ENCODE peak calls at places on chromosomes 16 and 17, in six cellular contexts. A is AG10803, T is fibroblast of the aortic adventitia, I is gastrocnemius medialis, O is omental fat pad, J is left ventricle myocardium inferior. X is an unnamed sample.

GRCh38 chr17:78817123-78817522 is 23.5 kb downstream of the USP36 start:
- DNase-seq in A (no peak), T (no peak), I (no peak), O (no peak), J (no peak), X (no peak)

GRCh38 chr16:22948058-22948602 is 134.2 kb downstream of the HS3ST2 start:
- DNase-seq in A (no peak), T (peak), I (no peak), O (no peak), J (no peak), X (peak)

GRCh38 chr16:85162478-85163277 is 50.4 kb upstream of the CIBAR2 start:
- DNase-seq in A (peak), T (peak), I (peak), O (no peak), J (peak), X (no peak)

GRCh38 chr16:24635900-24636610 is 93.4 kb upstream of the TNRC6A start:
- DNase-seq in A (peak), T (peak), I (peak), O (peak), J (peak), X (no peak)

GRCh38 chr17:74206332-74206818 is 2.9 kb downstream of the RPL38 start:
- DNase-seq in A (no peak), T (no peak), I (no peak), O (no peak), J (no peak), X (no peak)

GRCh38 chr16:14325921-14326401 is 254.8 kb downstream of the MRTFB start:
- DNase-seq in A (peak), T (peak), I (no peak), O (no peak), J (no peak), X (no peak)

GRCh38 chr17:9175700-9176467 is 154.6 kb downstream of the NTN1 start:
- DNase-seq in A (no peak), T (no peak), I (no peak), O (no peak), J (no peak), X (no peak)

GRCh38 chr16:11034481-11034931 is 90.1 kb downstream of the CLEC16A start:
- DNase-seq in A (peak), T (no peak), I (no peak), O (no peak), J (peak), X (no peak)

GRCh38 chr17:55162556-55162946 is 102.2 kb upstream of the HLF start:
- DNase-seq in A (no peak), T (no peak), I (no peak), O (no peak), J (no peak), X (no peak)

GRCh38 chr17:78704594-78704993 is 77.5 kb downstream of the CYTH1 start:
- DNase-seq in A (no peak), T (no peak), I (no peak), O (no peak), J (no peak), X (no peak)

GRCh38 chr16:4529085-4530060 is 9.2 kb downstream of the CDIP1 start:
- DNase-seq in A (no peak), T (peak), I (no peak), O (no peak), J (no peak), X (no peak)

GRCh38 chr17:4229627-4230026 is 34.2 kb downstream of the ANKFY1 start:
- DNase-seq in A (peak), T (peak), I (peak), O (peak), J (peak), X (no peak)

GRCh38 chr17:32882734-32883133 is 5.8 kb upstream of the MYO1D start:
- DNase-seq in A (peak), T (no peak), I (no peak), O (no peak), J (no peak), X (no peak)

GRCh38 chr17:34756670-34757021 is 177.3 kb downstream of the TMEM132E start:
- DNase-seq in A (no peak), T (no peak), I (no peak), O (no peak), J (no peak), X (no peak)

GRCh38 chr17:41453069-41453468 is 12.3 kb upstream of the KRT38 start:
- DNase-seq in A (no peak), T (no peak), I (no peak), O (no peak), J (no peak), X (no peak)

GRCh38 chr17:37060094-37060493 is 111.3 kb downstream of the AATF start:
- DNase-seq in A (no peak), T (no peak), I (no peak), O (no peak), J (no peak), X (no peak)

GRCh38 chr17:69672924-69673323 is 258.4 kb downstream of the MAP2K6 start:
- DNase-seq in A (peak), T (peak), I (no peak), O (no peak), J (no peak), X (no peak)

GRCh38 chr17:48610282-48611211 is at the start of gene HOXB7:
- DNase-seq in A (peak), T (peak), I (no peak), O (peak), J (peak), X (peak)

DNA sequence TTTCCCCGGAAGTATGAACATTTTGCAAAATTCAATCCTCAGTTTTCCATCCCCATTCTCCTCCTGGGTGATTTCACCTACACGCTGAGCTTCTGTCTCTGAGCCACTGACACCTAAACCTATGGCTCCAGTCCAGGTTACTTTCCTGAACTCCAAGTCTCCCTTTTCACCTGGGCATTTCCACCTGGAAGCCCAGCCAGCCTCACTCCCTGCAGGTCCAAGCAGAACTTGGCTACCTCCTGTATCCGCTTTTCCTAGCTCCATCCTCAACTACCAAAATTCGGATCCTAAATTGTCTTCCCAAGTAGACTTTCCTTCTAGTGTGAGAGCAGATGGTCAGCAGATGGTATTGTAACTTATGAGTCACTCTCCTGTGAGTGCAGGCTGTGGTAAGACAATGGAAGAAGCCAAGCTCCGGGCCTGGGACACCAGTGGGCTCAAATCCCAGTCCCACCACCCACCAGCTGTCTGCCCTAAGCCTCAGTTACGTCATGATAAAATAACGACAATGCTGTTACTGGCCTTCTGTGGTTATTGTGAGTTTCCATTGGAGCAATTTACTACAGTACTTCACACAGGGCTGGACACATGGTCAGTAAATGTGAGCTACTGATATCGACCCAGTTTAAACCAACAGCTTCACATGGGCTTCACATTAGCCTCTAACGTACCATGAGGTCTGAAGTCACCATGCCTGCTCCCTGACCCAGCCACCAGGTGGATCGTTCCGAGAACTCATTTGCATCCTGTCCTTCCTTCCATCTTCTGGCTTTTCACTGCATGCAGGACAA is 33.3 kb downstream of the PECAM1 start:
- DNase-seq in A (peak), T (peak), I (peak), O (no peak), J (peak), X (no peak)
- TF ChIP-seq CTCF in A (no peak), T (no peak), I (no peak), O (no peak), J (no peak), X (no peak)

GRCh38 chr16:88901718-88902337 is 35.4 kb upstream of the PABPN1L start:
- DNase-seq in A (no peak), T (no peak), I (no peak), O (no peak), J (no peak), X (no peak)
- TF ChIP-seq CTCF in A (no peak), T (no peak), I (no peak), O (no peak), J (no peak), X (no peak)

DNA sequence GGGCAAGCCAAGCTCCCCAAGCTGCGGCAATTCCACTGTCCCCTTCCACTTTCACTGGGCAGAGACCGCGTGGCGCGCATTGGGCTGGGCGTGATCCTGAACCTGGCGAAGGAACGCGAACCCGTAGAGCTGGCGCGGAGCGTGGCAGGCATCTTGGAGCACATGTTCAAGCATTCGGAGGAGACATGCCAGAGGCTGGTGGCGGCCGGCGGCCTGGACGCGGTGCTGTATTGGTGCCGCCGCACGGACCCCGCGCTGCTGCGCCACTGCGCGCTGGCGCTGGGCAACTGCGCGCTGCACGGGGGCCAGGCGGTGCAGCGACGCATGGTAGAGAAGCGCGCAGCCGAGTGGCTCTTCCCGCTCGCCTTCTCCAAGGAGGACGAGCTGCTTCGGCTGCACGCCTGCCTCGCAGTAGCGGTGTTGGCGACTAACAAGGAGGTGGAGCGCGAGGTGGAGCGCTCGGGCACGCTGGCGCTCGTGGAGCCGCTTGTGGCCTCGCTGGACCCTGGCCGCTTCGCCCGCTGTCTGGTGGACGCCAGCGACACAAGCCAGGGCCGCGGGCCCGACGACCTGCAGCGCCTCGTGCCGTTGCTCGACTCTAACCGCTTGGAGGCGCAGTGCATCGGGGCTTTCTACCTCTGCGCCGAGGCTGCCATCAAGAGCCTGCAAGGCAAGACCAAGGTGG is 9.8 kb downstream of the SARM1 start:
- DNase-seq in A (no peak), T (no peak), I (no peak), O (no peak), J (no peak), X (no peak)
- TF ChIP-seq CTCF in A (peak), T (no peak), I (no peak), O (no peak), J (peak), X (peak)

DNA sequence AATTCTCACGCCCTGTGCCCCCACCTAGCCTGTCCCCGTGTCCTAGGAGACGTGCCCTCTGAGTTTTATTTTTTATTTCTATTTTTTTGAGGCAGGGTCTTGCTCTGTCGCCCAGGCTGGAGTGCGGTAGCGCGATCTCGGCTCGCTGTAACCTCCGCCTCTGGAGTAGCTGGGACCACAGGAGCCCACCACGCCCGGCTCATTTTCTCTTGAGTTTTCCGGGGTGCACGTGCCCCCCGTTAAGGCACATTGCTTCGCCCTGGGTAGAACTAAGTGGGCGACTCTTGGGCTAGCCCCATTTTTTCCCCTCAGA is 655 bp upstream of the KLHDC4 start:
- DNase-seq in A (no peak), T (no peak), I (no peak), O (no peak), J (no peak), X (no peak)
- TF ChIP-seq CTCF in A (no peak), T (no peak), I (no peak), O (no peak), J (no peak), X (no peak)

GRCh38 chr16:2473999-2474876 is 689 bp upstream of the TBC1D24 start:
- DNase-seq in A (peak), T (no peak), I (no peak), O (no peak), J (peak), X (peak)
- TF ChIP-seq CTCF in A (peak), T (no peak), I (peak), O (no peak), J (peak), X (peak)

GRCh38 chr17:38910325-38910724 is 15.1 kb upstream of the LASP1NB start:
- DNase-seq in A (no peak), T (no peak), I (no peak), O (peak), J (no peak), X (no peak)

GRCh38 chr17:38908676-38909181 is 16.7 kb upstream of the LASP1NB start:
- DNase-seq in A (no peak), T (no peak), I (no peak), O (no peak), J (no peak), X (no peak)

GRCh38 chr17:38906429-38907172 is 18.8 kb upstream of the LASP1NB start:
- DNase-seq in A (no peak), T (no peak), I (no peak), O (no peak), J (peak), X (no peak)

GRCh38 chr17:38905375-38905774 is 20.0 kb upstream of the LASP1NB start:
- DNase-seq in A (no peak), T (no peak), I (no peak), O (no peak), J (no peak), X (no peak)

DNA sequence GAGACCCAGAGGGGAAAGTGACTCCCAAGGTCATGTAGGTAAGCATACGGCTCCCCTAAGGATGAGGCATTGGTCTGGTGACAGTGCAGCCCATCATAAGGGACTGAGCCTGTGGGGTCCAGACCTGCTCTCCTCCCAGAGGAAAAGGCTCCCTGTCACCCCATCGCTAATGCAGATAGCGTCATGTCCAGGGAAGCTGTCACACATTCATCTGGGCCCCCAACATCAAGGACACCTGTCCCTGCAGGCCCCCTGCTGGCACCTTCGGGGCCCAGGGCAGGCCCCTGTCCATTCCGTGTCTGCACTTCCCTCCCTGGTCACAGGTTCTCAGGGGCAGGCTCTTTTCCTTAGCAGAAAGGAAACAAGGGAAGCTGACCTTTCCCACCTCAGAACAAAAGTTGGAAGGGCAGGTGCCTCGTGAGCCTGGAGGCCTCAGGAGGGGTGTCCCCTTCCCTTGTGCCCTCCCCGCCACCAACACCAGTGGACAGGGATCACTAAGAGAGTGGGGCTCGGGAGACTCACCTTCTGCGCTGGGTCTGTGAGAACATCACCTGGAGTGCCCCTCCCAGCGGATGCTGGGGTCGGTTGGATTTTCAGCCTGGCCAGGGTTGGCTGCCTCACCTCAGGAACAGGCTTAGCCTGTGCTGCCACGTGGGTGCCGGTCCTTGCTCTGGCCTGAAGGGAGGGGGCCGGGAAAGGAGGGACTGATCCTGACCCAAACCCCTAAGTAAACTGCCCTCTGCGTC is 17.3 kb upstream of the LASP1NB start:
- DNase-seq in A (no peak), T (no peak), I (no peak), O (no peak), J (peak), X (no peak)
- TF ChIP-seq CTCF in A (no peak), T (no peak), I (no peak), O (no peak), J (no peak), X (no peak)

DNA sequence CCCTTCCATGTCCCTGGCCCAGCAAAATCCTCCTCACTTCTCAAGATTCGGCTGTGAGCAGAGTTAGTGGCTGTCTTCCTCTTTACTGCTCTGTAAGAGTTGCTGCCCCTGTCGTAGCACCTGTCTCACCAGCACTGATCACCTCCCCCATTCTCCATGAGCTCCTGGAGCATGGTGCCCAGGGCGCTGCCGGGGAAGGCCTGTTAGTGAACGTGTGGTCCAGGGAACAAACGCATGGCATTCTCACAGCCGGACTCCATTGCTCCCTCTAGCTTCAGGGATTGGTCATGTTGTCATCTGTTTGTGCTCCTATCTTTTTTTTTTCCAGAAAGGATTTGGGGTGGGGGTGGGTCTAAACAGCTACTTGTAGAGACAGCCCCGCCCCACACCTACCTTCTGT is 141.2 kb downstream of the CMIP start:
- DNase-seq in A (no peak), T (no peak), I (no peak), O (no peak), J (no peak), X (no peak)
- TF ChIP-seq CTCF in A (peak), T (peak), I (no peak), O (no peak), J (no peak), X (no peak)

DNA sequence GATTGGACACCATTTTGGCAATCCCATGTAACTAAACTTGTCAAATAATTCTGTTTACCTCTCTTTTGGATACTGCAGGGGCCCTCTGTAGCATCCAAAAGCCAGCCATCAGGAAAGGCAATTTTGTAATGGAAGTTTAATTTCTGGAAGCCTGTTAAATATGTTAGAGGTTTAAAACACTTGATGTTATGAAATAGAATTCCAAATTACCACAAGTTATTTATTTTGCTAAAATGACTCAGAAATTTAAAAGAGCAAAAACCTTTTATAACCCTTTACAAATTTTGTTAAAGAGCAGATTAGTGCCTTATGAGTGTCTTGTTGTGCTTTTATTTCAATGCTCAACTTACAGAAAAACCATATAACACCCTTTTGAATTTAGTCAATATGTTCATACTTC is 20.0 kb upstream of the TNFSF12 start:
- DNase-seq in A (no peak), T (no peak), I (no peak), O (no peak), J (no peak), X (no peak)
- TF ChIP-seq CTCF in A (no peak), T (no peak), I (no peak), O (no peak), J (no peak), X (no peak)

DNA sequence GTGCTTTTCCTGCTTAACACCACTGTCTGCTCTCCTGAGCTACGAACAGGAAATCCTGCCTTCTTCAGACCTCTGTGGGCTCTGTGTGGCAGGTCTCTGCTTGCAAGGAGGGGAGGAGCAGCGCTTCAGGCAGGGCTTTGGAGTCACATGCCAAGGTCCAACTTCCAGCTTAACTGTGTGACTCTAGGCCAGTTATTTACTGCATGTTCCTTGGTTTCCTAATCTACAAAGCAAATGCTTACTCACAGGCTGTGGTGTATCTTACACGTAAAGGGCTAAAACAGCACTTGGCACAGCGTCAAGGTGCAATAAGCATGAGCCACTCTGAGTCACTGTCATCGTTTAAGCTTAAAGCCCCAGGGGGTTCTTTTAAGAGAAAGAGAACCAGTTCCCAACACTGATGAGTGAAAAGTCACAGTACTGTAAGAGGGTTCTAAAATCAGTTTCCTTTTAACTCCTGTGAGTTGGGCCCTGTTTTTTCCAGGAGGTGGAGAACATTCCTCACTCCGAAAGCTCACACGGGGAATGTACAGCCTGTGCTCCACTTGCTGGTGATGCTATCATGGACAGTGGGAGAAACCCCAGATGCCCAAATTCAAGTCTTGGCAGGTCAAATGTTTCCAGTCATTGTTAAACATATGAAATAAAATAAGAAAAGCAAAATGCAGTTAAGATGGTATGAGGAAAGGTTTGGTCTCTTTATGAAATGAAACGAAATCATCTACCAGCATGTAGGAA is 54.1 kb upstream of the BCAR1 start:
- DNase-seq in A (peak), T (peak), I (peak), O (peak), J (peak), X (peak)
- TF ChIP-seq CTCF in A (peak), T (no peak), I (no peak), O (no peak), J (no peak), X (no peak)